ENCODE peak calls at places on chromosomes 16 and 17, in six cellular contexts. X is COLO829; F is Right ventricle myocardium superior; I is NCI-H82; Q is suprapubic skin; M is activated CD4-positive, alpha-beta memory T cell treated with anti-CD3 and anti-CD28 coated beads, Interleukin-2, amount 10 ng/mL, durations not matched to agents 7 days and 5 days. J is an unnamed sample.

GRCh38 chr16:66603537-66604375 is 748 bp upstream of the CMTM3 start:
- DNase-seq in X (peak), F (peak), I (peak), Q (no peak), M (peak), J (peak)

GRCh38 chr16:83840060-83840617 is 32.4 kb downstream of the HSBP1 start:
- DNase-seq in X (no peak), F (no peak), I (no peak), Q (no peak), M (no peak), J (no peak)

GRCh38 chr16:83513006-83513755 is 294.6 kb upstream of the HSBP1 start:
- DNase-seq in X (peak), F (no peak), I (peak), Q (no peak), M (no peak), J (no peak)

GRCh38 chr16:14608111-14608566 is 21.9 kb downstream of the PARN start:
- DNase-seq in X (no peak), F (no peak), I (no peak), Q (no peak), M (no peak), J (no peak)

GRCh38 chr16:82631701-82632685 is 5.2 kb downstream of the CDH13 start:
- DNase-seq in X (no peak), F (no peak), I (peak), Q (no peak), M (no peak), J (no peak)

GRCh38 chr17:82698974-82699442 is 510 bp upstream of the RAB40B start:
- DNase-seq in X (no peak), F (no peak), I (peak), Q (no peak), M (no peak), J (no peak)

GRCh38 chr17:179066-179432 is 2.4 kb downstream of the DOC2B start:
- DNase-seq in X (no peak), F (peak), I (no peak), Q (no peak), M (no peak), J (peak)

GRCh38 chr16:12320298-12320706 is 343.8 kb downstream of the SNX29 start:
- DNase-seq in X (no peak), F (no peak), I (no peak), Q (no peak), M (no peak), J (no peak)

GRCh38 chr17:30095507-30096244 is 20.9 kb upstream of the NSRP1 start:
- DNase-seq in X (peak), F (no peak), I (peak), Q (no peak), M (no peak), J (peak)

GRCh38 chr16:87601322-87602004 is 845 bp upstream of the JPH3 start:
- DNase-seq in X (no peak), F (no peak), I (no peak), Q (no peak), M (no peak), J (no peak)

J was measured in WERI-Rb-1.